ENCODE peak calls at places on chromosomes 12 and 14, in four cellular contexts. V, D, M and F are unnamed samples.

GRCh38 chr12:71092290-71092689 is 65.5 kb downstream of the TSPAN8 start:
- DNase-seq in V (no peak), D (no peak), M (no peak), F (peak)

GRCh38 chr12:3490848-3491382 is at the start of gene PRMT8:
- DNase-seq in V (no peak), D (no peak), M (no peak), F (no peak)

GRCh38 chr12:49230176-49230575 is 34.7 kb upstream of the TUBA1C start:
- DNase-seq in V (no peak), D (no peak), M (no peak), F (no peak)

GRCh38 chr12:6224550-6224949 is 24.4 kb downstream of the CD9 start:
- DNase-seq in V (no peak), D (no peak), M (no peak), F (no peak)

GRCh38 chr12:127388985-127389384 is 878.0 kb upstream of the TMEM132C start:
- DNase-seq in V (no peak), D (no peak), M (no peak), F (no peak)

GRCh38 chr14:58104808-58105207 is 47.2 kb downstream of the ARMH4 start:
- DNase-seq in V (no peak), D (no peak), M (no peak), F (no peak)

GRCh38 chr12:3361156-3361555 is 129.8 kb upstream of the PRMT8 start:
- DNase-seq in V (no peak), D (no peak), M (no peak), F (no peak)

GRCh38 chr12:70698345-70698744 is 61.1 kb upstream of the PTPRB start:
- DNase-seq in V (no peak), D (no peak), M (no peak), F (no peak)

GRCh38 chr12:50925342-50925651 is 27.0 kb upstream of the HIGD1C start:
- DNase-seq in V (no peak), D (no peak), M (no peak), F (no peak)

GRCh38 chr12:41983394-41983793 is 161.3 kb downstream of the GXYLT1 start:
- DNase-seq in V (no peak), D (no peak), M (no peak), F (no peak)

GRCh38 chr14:37901978-37902377 is 305.7 kb upstream of the SSTR1 start:
- DNase-seq in V (no peak), D (no peak), M (no peak), F (no peak)

GRCh38 chr12:91388573-91388972 is 206.0 kb upstream of the DCN start:
- DNase-seq in V (no peak), D (no peak), M (no peak), F (no peak)

GRCh38 chr12:6909421-6910145 is 4.8 kb upstream of the ENO2 start:
- DNase-seq in V (no peak), D (no peak), M (no peak), F (no peak)

GRCh38 chr14:72023128-72024042 is 91.2 kb downstream of the RGS6 start:
- DNase-seq in V (no peak), D (no peak), M (no peak), F (peak)

GRCh38 chr14:102524026-102524450 is 14.5 kb upstream of the ANKRD9 start:
- DNase-seq in V (no peak), D (no peak), M (no peak), F (no peak)

GRCh38 chr12:82329508-82329907 is 28.7 kb downstream of the CCDC59 start:
- DNase-seq in V (no peak), D (no peak), M (no peak), F (no peak)

GRCh38 chr12:72286526-72286925 is 14.4 kb downstream of the TRHDE start:
- DNase-seq in V (no peak), D (no peak), M (no peak), F (no peak)

GRCh38 chr12:97308576-97309198 is 153.9 kb upstream of the RMST start:
- DNase-seq in V (peak), D (peak), M (no peak), F (peak)

GRCh38 chr14:106346534-106347290 is 820.3 kb downstream of the TMEM121 start:
- DNase-seq in V (no peak), D (no peak), M (no peak), F (no peak)

GRCh38 chr14:42222924-42223471 is 616.3 kb downstream of the LRFN5 start:
- DNase-seq in V (no peak), D (no peak), M (no peak), F (no peak)

GRCh38 chr12:10067942-10068341 is 30.8 kb downstream of the CLEC1A start:
- DNase-seq in V (no peak), D (no peak), M (no peak), F (no peak)

DNA sequence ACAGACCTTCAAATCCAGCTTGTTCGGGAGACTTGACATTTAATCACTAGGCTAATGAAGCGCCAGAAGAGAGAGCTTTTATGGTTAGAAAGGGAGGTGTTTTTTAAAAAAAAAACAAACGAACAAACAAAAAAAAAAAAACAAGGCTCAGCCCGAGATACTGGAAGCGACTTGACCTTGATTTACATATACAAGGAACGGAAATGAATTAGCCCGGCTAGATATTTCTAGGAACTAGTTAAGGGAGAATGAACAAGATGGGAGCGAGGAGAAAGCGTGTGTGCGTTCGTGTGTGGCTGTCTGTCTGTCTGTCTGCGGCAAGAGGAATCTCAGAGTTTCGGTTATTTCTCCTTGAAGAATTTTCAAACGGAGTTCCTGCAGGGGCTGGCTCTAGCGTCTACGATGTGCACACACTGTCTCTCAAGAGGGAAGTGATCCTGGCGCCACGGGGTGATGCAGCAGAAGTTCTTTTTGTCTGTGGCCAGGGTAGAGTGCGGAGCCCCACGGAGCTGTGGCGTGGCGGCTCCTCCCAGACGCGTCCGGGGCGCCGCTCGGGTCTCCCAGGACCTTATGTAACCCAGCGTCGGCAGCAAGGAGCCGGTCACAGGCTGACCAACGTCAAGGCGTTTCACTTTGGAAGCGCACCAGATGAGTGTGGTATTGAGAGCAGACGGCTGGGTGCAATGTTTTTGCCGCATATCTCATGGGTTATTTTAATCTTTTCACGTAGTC is 18.8 kb downstream of the SOCS2 start:
- DNase-seq in V (peak), D (no peak), M (no peak), F (peak)
- TF ChIP-seq FOSL1 in V (no peak), D (no peak), M (no peak), F (no peak)

DNA sequence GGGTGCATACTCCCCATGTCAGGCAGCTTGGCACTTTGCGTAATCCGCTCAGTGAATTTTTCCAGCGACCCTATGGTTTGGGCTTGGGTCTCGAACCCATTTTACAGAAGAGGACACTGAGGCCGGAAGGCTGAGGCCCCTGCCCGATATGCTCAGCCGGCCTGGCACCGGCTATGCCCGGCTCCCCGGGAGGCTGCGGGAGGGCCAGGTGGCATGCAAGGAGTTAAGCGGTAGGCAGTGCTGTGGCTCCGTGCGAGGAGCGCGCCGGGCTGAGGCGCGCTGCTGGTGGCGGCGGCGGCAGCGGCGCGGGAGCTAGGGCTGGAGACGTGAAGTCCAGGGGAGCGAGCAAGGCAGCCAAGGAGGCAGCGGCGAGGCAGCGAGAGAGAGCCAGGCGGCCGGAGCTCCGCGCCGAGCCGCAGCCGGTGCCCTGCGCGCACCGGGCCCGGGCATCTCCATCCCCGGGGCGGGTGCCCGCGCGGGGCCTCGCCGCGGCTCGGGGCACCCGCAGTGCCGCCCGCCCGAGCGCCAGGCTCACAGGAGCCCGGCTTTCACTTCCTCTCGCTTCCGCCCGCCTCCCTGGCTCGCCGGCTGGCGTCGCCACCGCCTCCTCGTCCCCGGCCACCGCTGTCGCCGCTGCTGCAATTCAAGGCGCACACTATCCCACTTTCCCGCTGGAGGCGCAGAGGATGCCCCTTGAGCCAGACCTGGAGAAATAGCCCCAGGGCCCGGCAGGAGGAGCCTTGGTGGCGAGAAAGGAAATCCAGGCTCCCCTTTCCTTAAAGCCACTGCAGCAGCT is at the start of gene WSCD2:
- DNase-seq in V (peak), D (peak), M (peak), F (peak)
- TF ChIP-seq FOSL1 in V (peak), D (no peak), M (no peak), F (no peak)

DNA sequence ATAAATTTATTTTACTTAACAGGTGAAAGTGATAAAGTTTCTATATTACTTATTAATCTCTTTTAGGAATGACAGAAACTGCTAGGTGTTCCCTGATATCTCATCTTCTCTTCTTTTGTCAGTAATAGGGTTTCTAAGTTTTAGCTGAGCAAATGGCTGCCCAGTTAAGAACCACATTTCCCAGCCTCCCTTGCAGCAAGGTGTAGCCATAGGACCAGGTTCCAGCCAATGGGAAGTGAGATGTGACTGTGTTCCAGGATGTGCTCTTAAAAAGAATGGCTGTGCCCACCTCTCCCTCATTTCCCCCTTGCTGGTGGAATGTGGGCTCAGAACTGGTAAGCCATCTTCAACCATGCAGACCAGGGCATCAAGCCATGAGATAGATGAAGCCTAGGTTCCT is 165.6 kb downstream of the HELB start:
- DNase-seq in V (peak), D (no peak), M (no peak), F (peak)
- TF ChIP-seq FOSL1 in V (no peak), D (no peak), M (no peak), F (no peak)

DNA sequence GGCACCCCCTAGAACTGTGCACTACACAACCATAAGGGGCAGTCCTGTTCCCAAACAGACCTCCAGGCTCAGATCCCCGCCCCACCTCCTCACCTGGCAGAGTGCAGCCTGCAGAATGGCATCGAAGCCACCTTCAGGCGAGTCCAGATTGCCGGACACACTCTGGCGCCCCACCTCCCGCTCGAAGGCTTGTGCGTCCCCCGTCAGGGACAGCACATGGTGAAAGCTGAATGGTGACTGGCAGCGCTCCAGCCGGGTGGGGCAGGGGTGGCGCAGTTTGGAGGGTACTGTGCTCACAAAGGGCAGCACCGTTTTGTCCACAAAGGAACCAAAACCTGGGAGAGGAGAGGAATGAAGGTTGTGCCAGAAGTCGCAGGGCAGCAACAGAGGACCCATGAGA is 10.6 kb downstream of the ITGB7 start:
- DNase-seq in V (no peak), D (no peak), M (no peak), F (no peak)
- TF ChIP-seq FOSL1 in V (no peak), D (no peak), M (no peak), F (no peak)

GRCh38 chr14:100532916-100533630 is 54.1 kb downstream of the BEGAIN start:
- DNase-seq in V (no peak), D (no peak), M (no peak), F (no peak)
- TF ChIP-seq FOSL1 in V (no peak), D (no peak), M (no peak), F (no peak)

GRCh38 chr12:106249411-106250135 is 1.8 kb upstream of the CKAP4 start:
- DNase-seq in V (no peak), D (no peak), M (no peak), F (no peak)

GRCh38 chr12:106252056-106252455 is 4.2 kb upstream of the CKAP4 start:
- DNase-seq in V (no peak), D (no peak), M (no peak), F (no peak)

GRCh38 chr12:106248849-106249371 is 1.1 kb upstream of the CKAP4 start:
- DNase-seq in V (no peak), D (no peak), M (no peak), F (no peak)

GRCh38 chr12:106254724-106255123 is 6.9 kb upstream of the CKAP4 start:
- DNase-seq in V (no peak), D (no peak), M (no peak), F (no peak)

GRCh38 chr12:106251636-106252035 is 3.8 kb upstream of the CKAP4 start:
- DNase-seq in V (no peak), D (no peak), M (no peak), F (no peak)
- TF ChIP-seq FOSL1 in V (no peak), D (no peak), M (no peak), F (no peak)

DNA sequence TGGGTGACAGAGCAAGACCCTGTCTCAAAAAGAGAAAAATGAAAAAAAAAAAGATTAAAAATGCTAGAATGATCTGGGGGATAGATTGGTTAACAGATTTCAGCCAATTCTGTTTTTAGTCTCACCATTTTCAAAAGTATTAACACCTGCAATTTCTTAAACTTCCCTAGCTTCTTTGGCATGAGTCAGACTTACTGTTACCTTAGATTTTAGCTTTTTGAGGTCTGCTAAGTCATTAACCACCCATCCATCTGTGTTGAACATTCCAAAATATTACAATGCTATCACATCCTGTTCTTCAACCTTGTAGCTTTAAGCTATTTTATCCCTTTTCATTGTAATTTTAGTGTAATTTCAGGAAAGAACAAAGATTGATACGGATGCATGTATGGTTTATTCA is 59.3 kb downstream of the PPP1R13B start:
- DNase-seq in V (no peak), D (no peak), M (no peak), F (no peak)
- TF ChIP-seq FOSL1 in V (no peak), D (no peak), M (no peak), F (no peak)